ENCODE peak calls at places on chromosomes 2 and 18, in five cellular contexts. B is astrocyte of the spinal cord, I is spleen, U is GM10248, E is BE2C. H is an unnamed sample.

GRCh38 chr2:224268441-224268840 is 133.5 kb downstream of the FAM124B start:
- DNase-seq in B (peak), U (no peak), I (no peak), E (no peak), H (no peak)

GRCh38 chr2:241187101-241187690 is 1.3 kb upstream of the ANO7 start:
- DNase-seq in I (no peak), B (no peak), U (no peak), E (no peak), H (no peak)

GRCh38 chr2:185780890-185781289 is 42.3 kb downstream of the FSIP2 start:
- DNase-seq in U (no peak), I (no peak), E (no peak), B (no peak), H (no peak)

GRCh38 chr2:178282075-178282474 is 87.8 kb downstream of the OSBPL6 start:
- DNase-seq in E (no peak), B (peak), U (no peak), I (no peak), H (no peak)

GRCh38 chr2:16640867-16641266 is 24.8 kb downstream of the CYRIA start:
- DNase-seq in I (no peak), E (no peak), U (no peak), B (no peak), H (no peak)

GRCh38 chr2:238238766-238239551 is 879 bp downstream of the HES6 start:
- DNase-seq in U (no peak), I (peak), B (no peak), E (peak), H (no peak)

GRCh38 chr2:229032596-229033234 is 238.4 kb downstream of the PID1 start:
- DNase-seq in I (no peak), U (no peak), E (no peak), B (no peak), H (no peak)

GRCh38 chr2:226902041-226902972 is 66.5 kb downstream of the RHBDD1 start:
- DNase-seq in E (no peak), B (peak), U (no peak), I (no peak), H (no peak)

GRCh38 chr2:183284606-183285005 is 160.4 kb downstream of the NUP35 start:
- DNase-seq in I (no peak), U (no peak), B (peak), E (no peak), H (no peak)

GRCh38 chr18:8461544-8461943 is 147.7 kb upstream of the RAB12 start:
- DNase-seq in I (no peak), E (no peak), U (no peak), B (no peak), H (no peak)

GRCh38 chr18:51236225-51236624 is 38.7 kb upstream of the MEX3C start:
- DNase-seq in E (peak), B (peak), U (no peak), I (no peak), H (no peak)

DNA sequence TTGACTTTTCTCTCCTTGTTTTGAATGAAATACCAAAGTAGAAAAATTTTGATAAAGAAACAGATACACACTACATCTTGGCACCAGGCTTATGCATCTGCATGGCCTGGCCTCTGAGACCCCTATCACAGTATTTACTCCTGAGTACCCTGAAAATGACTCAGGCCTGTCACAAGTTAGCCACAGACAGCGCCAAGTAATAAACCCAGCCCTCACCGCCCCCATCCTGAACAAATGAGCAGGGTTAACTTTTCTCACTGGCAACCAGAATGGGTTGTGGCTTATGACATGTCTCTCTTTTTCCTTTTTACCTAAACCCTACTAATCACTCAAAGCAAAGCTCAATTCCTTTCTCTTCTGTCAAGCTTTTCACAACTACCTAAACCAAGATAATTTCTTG is 35.3 kb downstream of the SPRED2 start:
- DNase-seq in B (peak), U (no peak), E (no peak), I (no peak), H (no peak)
- TF ChIP-seq CTCF in B (no peak), U (no peak), E (no peak), I (no peak), H (no peak)

GRCh38 chr2:113283704-113284284 is 5.1 kb upstream of the PAX8 start:
- DNase-seq in B (peak), U (no peak), I (peak), E (no peak), H (no peak)

GRCh38 chr2:113285816-113286215 is 7.1 kb upstream of the PAX8 start:
- DNase-seq in B (no peak), I (no peak), E (no peak), U (no peak), H (no peak)

GRCh38 chr2:113281920-113282746 is 3.4 kb upstream of the PAX8 start:
- DNase-seq in E (no peak), I (no peak), U (no peak), B (peak), H (no peak)

GRCh38 chr2:113284481-113284880 is 5.8 kb upstream of the PAX8 start:
- DNase-seq in B (peak), I (no peak), U (no peak), E (no peak), H (no peak)

DNA sequence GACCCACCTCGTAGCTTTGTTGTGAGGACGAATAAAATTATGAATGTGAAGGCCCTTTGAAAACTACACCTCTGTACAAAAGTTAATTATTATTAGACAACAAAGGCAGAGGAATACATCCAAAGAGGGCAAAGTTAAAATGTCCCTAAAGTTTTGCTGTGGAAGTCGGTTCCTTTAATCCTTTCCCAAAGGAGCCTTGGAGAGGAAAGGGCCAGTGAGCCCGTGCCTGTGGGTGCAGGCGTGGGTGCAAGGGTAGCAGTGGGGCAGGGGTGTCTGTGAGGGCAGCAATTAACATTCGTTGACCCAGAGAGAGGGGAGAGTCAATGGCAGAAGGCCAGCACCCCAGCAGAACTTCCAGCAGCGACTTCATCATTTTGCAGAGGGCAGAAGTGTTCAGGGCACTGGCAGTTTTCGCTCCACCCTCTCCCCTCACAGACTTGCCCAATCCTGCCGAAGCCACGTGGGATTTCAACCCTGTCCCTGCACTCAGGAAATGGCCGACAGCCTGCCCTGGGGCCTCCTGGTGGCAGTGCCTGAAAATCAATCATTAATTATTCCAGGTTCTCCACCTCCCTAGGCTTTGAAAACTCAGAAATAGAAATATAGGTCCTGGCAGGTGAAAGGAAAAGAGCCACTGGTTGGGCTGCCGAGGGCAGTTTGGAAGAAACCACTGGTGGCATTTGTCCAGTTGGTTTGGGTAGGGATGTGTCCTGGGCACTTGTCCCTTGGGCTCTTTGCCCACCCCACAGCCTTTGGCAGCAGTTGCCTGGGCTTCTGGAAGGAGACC is 4.2 kb upstream of the PAX8 start:
- DNase-seq in I (peak), U (no peak), B (peak), E (no peak), H (no peak)
- TF ChIP-seq CTCF in I (no peak), U (no peak), B (peak), E (no peak), H (peak)

DNA sequence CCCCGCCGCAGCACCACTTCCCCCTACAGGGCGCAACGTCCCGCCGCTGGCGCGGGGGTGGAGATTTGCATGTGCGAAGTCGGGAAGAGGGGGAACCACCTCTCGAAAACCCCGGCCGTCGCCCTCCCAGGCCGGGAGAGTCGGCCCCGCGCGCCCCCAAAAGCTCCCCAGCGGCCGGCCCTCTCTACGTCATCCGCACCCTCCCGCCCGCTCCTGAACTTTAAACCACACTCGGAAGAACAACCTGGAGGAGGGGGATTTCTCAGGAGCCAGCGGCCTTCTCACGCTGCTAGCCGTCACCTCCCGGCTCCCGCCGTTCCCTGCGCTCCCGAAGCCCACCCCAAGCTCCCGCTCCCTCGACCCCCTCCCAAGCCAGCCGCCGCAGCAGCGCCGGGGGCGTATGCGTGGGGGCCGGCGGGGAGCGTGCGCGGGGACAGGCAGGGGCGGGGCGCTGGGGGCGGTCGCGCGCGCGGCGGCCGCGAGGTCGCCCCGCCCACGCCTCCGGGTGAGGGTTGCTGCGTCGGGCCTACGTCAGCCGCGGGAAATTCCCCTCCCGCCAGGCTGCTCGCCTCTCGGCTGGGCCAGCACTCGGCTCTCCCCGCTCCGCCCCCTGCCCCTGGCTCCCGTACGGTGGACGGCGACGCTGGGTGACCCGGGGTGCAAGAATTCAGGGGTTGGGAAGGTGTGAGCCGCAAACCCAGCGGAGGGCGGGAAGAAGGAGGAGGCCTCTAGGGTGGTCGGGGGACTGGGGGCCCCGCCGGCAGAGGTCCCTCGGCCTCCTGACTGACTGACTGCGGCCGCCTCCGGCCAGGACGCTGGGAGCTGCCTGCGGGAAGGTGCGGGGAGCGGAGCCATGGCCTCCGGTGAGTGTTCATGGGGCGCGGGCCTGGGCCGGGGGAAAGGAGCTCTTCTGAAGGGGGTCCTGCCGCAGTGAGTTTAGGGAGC is at the start of gene REL:
- DNase-seq in U (peak), B (peak), E (peak), I (peak), H (peak)
- TF ChIP-seq CTCF in U (peak), B (peak), E (peak), I (peak), H (peak)

GRCh38 chr2:172471168-172471567 is 43.8 kb downstream of the ITGA6 start:
- DNase-seq in I (no peak), B (no peak), U (no peak), E (no peak), H (no peak)

GRCh38 chr2:172465417-172466334 is 38.3 kb downstream of the ITGA6 start:
- DNase-seq in E (peak), B (peak), I (peak), U (peak), H (peak)

GRCh38 chr2:172462393-172463381 is 35.3 kb downstream of the ITGA6 start:
- DNase-seq in E (no peak), U (peak), I (no peak), B (no peak), H (no peak)

GRCh38 chr2:172464340-172465129 is 37.1 kb downstream of the ITGA6 start:
- DNase-seq in I (no peak), E (no peak), B (no peak), U (no peak), H (no peak)

DNA sequence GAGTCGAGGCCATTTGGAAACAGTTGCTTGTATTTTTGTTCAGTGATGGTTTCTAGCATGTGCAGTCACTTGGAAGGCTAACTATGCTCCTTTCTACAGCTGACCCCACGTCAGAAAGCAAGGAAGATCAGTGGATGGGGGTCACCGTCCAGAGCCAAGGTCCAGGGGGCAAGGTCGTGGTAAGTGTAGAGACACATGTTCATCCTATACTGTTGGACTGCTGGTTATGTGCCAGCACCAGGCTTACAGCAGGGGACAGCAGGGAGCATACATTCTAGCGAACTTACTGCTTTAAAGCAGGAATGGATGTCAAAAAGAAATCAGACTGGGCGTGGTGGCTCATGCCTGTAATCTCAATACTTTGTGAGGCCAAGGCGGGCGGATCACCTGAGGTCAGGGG is 40.0 kb downstream of the ITGA6 start:
- DNase-seq in I (no peak), B (no peak), E (peak), U (no peak), H (no peak)
- TF ChIP-seq CTCF in I (no peak), B (peak), E (peak), U (no peak), H (no peak)

GRCh38 chr2:128228894-128229293 is 89.8 kb downstream of the HS6ST1 start:
- DNase-seq in E (no peak), I (no peak), U (no peak), B (no peak), H (no peak)
- TF ChIP-seq CTCF in E (no peak), I (no peak), U (no peak), B (no peak), H (no peak)

DNA sequence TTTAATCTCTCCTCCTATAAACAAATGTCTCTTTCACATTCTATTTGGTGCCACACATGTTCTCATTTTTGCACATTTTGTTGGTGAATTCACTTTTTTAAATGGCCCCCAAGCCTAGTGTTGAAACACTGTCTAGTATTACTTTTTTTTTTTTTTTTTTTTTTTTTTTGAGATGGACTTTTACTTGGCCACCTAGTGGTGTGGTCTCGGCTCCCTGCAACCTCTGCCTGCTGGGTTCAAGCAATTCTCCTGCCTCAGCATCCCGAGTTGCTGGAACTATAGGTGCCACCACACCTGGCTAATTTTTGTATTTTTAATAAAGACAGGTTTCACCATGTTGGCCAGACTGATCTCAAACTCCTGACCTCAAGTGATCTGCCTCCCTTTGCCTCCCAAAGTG is 273.8 kb upstream of the SLC14A2 start:
- DNase-seq in I (no peak), U (no peak), B (no peak), E (no peak), H (no peak)
- TF ChIP-seq CTCF in I (no peak), U (no peak), B (peak), E (no peak), H (peak)